ENCODE peak calls at places on chromosomes 1 and 21, in six cellular contexts. H is ovary, K is pancreas, D is RWPE2, W is left lung, F is dorsolateral prefrontal cortex. U is an unnamed sample.

GRCh38 chr1:37958690-37959089 is 11.8 kb upstream of the INPP5B start:
- DNase-seq in H (no peak), K (no peak), D (no peak), W (no peak), F (no peak), U (no peak)

GRCh38 chr21:17045214-17045835 is 467.5 kb upstream of the CXADR start:
- DNase-seq in H (no peak), K (no peak), D (no peak), W (no peak), F (no peak), U (no peak)

GRCh38 chr1:185733818-185734709 is at the start of gene HMCN1:
- DNase-seq in H (peak), K (peak), D (no peak), W (peak), F (peak), U (peak)

GRCh38 chr1:226661965-226662364 is 77.1 kb downstream of the ITPKB start:
- DNase-seq in H (no peak), K (no peak), D (no peak), W (no peak), F (no peak), U (no peak)

GRCh38 chr1:187641015-187641414 is 812.3 kb downstream of the PLA2G4A start:
- DNase-seq in H (no peak), K (no peak), D (no peak), W (no peak), F (no peak), U (peak)

GRCh38 chr1:200867018-200867811 is 5.6 kb upstream of the GPR25 start:
- DNase-seq in H (no peak), K (no peak), D (no peak), W (no peak), F (no peak), U (no peak)

GRCh38 chr1:42904437-42904836 is 54.2 kb downstream of the SLC2A1 start:
- DNase-seq in H (no peak), K (no peak), D (no peak), W (no peak), F (no peak), U (no peak)

GRCh38 chr21:27251752-27252151 is 284.9 kb upstream of the ADAMTS5 start:
- DNase-seq in H (no peak), K (no peak), D (no peak), W (no peak), F (no peak), U (no peak)

GRCh38 chr1:153951801-153952200 is 5.3 kb upstream of the DENND4B start:
- DNase-seq in H (no peak), K (peak), D (peak), W (no peak), F (no peak), U (no peak)

GRCh38 chr1:168135116-168135981 is 1.4 kb downstream of the GPR161 start:
- DNase-seq in H (no peak), K (no peak), D (no peak), W (no peak), F (no peak), U (no peak)

GRCh38 chr1:1374861-1375662 is at the start of gene AURKAIP1:
- DNase-seq in H (peak), K (peak), D (peak), W (peak), F (peak), U (peak)

GRCh38 chr1:32966900-32967299 is 2.3 kb upstream of the RNF19B start:
- DNase-seq in H (no peak), K (no peak), D (no peak), W (no peak), F (no peak), U (no peak)

GRCh38 chr1:200033511-200034261 is 6.2 kb downstream of the NR5A2 start:
- DNase-seq in H (no peak), K (no peak), D (no peak), W (no peak), F (no peak), U (peak)

GRCh38 chr1:107776898-107777663 is 187.9 kb downstream of the VAV3 start:
- DNase-seq in H (no peak), K (no peak), D (no peak), W (no peak), F (no peak), U (no peak)

GRCh38 chr1:3460653-3461237 is 6.3 kb downstream of the ARHGEF16 start:
- DNase-seq in H (peak), K (peak), D (no peak), W (no peak), F (no peak), U (no peak)

GRCh38 chr1:240073097-240073496 is 18.6 kb upstream of the FMN2 start:
- DNase-seq in H (no peak), K (no peak), D (no peak), W (no peak), F (no peak), U (peak)

GRCh38 chr1:155080250-155081228 is 1.9 kb downstream of the EFNA3 start:
- DNase-seq in H (peak), K (peak), D (no peak), W (no peak), F (no peak), U (peak)

GRCh38 chr1:63874278-63874880 is 100.6 kb downstream of the ROR1 start:
- DNase-seq in H (no peak), K (no peak), D (no peak), W (no peak), F (no peak), U (no peak)

DNA sequence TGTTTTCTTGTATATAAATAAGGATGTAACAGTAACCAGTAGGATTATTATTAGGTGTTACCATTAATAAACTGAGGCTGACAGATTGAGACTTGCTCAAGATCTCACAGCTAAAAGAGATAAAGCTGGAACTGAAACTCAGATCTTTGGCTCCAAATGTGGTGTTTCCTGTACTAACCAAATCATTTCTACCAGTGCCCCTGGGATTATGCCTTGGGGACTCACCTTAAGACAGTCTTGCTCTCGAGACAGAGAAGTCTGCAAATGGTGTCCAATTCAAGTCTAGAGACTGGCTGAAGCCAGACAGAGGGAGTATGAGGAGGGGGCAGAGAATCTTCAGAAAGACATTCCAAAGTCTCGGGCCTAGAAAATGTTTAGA is 593 bp upstream of the CD53 start:
- DNase-seq in H (no peak), K (no peak), D (no peak), W (no peak), F (no peak), U (no peak)
- H3K27ac ChIP-seq in H (no peak), K (peak), D (no peak), W (peak), F (no peak), U (no peak)

GRCh38 chr1:21763694-21764419 is 19.1 kb downstream of the USP48 start:
- DNase-seq in H (no peak), K (no peak), D (no peak), W (no peak), F (no peak), U (no peak)
- H3K27ac ChIP-seq in H (no peak), K (peak), D (peak), W (peak), F (no peak), U (no peak)

DNA sequence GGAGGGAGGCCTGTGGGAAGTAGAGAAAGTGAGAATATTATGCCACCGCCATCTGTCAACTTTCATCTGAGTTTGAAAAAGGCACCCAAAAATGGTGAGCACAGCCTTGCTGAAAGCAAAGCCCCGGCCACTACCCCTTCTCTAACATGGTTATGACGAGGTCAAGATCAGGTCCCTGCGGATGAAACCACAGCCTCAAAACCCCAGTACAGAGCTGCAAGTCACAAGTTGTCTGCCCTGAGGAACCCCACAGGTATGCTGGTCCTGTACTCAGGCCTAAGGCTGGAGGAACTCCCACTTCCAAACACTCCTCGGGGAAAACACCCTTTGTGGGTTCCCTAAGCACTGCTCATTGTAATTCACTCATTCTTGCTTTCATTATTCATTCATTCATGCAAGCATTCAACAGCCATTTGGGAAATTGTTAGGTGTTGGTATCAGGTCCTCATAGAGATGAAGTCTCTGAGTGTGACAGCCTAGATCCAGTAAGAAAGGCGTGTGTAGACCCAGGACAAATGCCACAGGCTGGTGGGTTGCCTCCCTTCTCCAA is 216.6 kb upstream of the EDN2 start:
- DNase-seq in H (no peak), K (no peak), D (no peak), W (no peak), F (no peak), U (no peak)
- H3K27ac ChIP-seq in H (no peak), K (no peak), D (no peak), W (no peak), F (no peak), U (no peak)

DNA sequence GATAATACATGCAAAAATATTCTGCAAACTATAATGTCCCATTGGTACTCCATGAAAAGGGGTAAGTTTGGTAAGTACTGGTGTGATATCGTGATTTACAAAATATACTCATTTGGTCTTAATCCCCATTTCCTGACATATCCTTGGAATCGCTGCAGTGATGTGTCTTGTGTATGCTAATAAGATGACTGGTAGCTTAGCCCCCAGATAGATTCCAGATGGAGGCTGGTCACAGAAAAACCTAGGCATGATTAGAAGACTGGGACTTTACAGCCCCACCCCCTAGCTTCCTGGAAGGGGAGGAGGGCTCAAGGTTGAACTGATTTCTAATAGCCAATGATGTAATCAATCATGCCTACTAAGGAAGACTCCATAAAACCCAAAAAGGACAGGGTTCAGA is 2.9 kb downstream of the VAMP4 start:
- DNase-seq in H (no peak), K (no peak), D (no peak), W (no peak), F (no peak), U (no peak)
- H3K27ac ChIP-seq in H (no peak), K (no peak), D (peak), W (peak), F (no peak), U (no peak)

DNA sequence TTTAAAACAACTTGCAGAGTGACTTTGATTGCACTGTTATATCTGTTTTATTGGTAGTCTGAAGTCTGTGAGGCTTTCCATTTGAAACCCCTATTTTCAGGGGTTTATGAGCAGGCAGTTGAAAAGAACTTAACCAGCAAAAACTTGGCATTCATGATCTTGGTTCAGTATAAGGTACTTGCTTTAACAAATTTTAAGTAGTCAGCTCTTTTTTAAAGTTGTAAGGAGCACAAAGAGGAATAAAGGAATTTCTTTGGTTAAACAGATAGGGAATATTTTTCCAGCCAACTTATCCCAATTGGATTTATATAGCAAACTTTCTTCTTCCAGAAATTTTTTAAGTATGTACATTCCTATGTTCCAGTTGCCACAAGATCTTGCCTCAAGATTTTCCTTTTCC is 138.2 kb downstream of the RASAL2 start:
- DNase-seq in H (no peak), K (no peak), D (no peak), W (no peak), F (no peak), U (no peak)
- H3K27ac ChIP-seq in H (no peak), K (no peak), D (peak), W (no peak), F (no peak), U (no peak)

DNA sequence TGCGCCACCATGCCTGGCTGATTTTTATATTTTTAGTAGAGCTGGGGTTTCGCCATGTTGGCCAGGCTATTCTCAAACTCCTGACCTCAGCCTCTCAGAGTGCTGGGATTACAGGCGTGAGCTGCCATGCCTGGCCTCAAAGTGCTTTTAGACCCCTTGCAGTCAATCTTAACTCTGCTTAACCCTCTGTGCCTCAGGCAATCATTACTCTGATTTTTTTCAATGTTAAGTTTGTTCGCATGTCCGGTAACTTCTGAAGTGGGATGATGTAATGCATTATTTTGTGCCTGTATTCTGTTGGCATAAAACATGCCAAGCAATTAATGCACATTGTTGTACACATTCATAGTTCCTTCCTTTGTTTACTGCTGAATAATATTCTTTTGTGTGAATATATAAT is 18.6 kb downstream of the SMG7 start:
- DNase-seq in H (no peak), K (no peak), D (no peak), W (no peak), F (no peak), U (no peak)
- H3K27ac ChIP-seq in H (no peak), K (no peak), D (no peak), W (no peak), F (no peak), U (no peak)

U was measured in neural progenitor cell.